ENCODE peak calls at places on chromosome 2, in five cellular contexts. A is progenitor cell of endocrine pancreas; N is CD8-positive, alpha-beta T cell; D is GM23338; W is gastrocnemius medialis. S is an unnamed sample.

GRCh38 chr2:227534714-227535113 is 62.8 kb downstream of the AGFG1 start:
- DNase-seq in D (no peak), A (no peak), N (no peak), W (no peak), S (no peak)

GRCh38 chr2:41222593-41222992 is 770.7 kb upstream of the SLC8A1 start:
- DNase-seq in W (no peak), A (no peak), N (no peak), D (no peak), S (no peak)

GRCh38 chr2:223601932-223602676 is at the start of gene SCG2:
- DNase-seq in D (peak), W (peak), N (no peak), A (peak), S (peak)

GRCh38 chr2:212294816-212295215 is 243.8 kb downstream of the ERBB4 start:
- DNase-seq in A (no peak), W (no peak), D (no peak), N (no peak), S (no peak)

GRCh38 chr2:28338754-28339325 is 53.8 kb upstream of the FOSL2 start:
- DNase-seq in A (no peak), N (no peak), W (peak), D (no peak), S (no peak)

GRCh38 chr2:207463996-207464395 is 65.8 kb upstream of the CREB1 start:
- DNase-seq in A (no peak), D (no peak), N (no peak), W (no peak), S (no peak)

GRCh38 chr2:188189356-188189755 is 102.3 kb upstream of the GULP1 start:
- DNase-seq in W (no peak), A (no peak), D (no peak), N (no peak), S (no peak)

GRCh38 chr2:60735496-60736250 is 20.4 kb upstream of the PAPOLG start:
- DNase-seq in W (no peak), A (no peak), N (peak), D (peak), S (peak)

GRCh38 chr2:118197011-118197695 is 108.9 kb downstream of the INSIG2 start:
- DNase-seq in W (no peak), N (no peak), D (peak), A (no peak), S (no peak)

GRCh38 chr2:99066075-99066557 is 75.4 kb upstream of the C2orf15 start:
- DNase-seq in D (peak), A (no peak), W (no peak), N (no peak), S (no peak)

GRCh38 chr2:200405599-200406298 is 99.3 kb downstream of the SPATS2L start:
- DNase-seq in W (no peak), D (no peak), A (no peak), N (no peak), S (no peak)

GRCh38 chr2:240820607-240821428 is 799 bp upstream of the KIF1A start:
- DNase-seq in N (peak), A (peak), D (peak), W (no peak), S (no peak)

GRCh38 chr2:201118957-201119848 is 3.2 kb downstream of the CFLAR start:
- DNase-seq in D (peak), N (peak), W (no peak), A (no peak), S (no peak)

GRCh38 chr2:175030380-175031271 is 25.4 kb upstream of the CHN1 start:
- DNase-seq in D (peak), W (peak), A (peak), N (no peak), S (no peak)
- TF ChIP-seq CTCF in D (peak), W (no peak), A (peak), N (no peak), S (no peak)

DNA sequence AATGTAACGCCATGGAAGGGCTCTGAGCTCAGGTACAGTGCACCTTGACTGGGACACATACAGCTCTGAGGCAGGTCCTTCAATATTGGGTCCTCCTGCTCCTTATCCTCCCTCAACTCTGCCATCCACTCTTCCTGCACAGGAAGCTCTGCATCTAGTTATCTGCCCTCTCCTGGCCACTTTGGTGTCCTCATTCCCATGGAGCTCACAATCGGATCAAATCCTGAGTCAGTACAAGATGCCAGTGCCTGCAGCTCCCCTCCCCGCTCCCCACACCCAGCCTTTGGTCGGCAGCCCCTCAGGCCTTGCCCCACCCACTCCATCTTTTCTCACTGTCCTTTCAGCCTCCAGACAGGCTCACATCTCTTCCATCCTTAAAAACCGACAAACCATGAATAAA is 58.0 kb downstream of the LRRFIP1 start:
- DNase-seq in N (no peak), D (peak), A (no peak), W (no peak), S (no peak)
- TF ChIP-seq CTCF in N (no peak), D (peak), A (peak), W (no peak), S (no peak)

GRCh38 chr2:233674995-233675394 is 3.3 kb downstream of the UGT1A9 start:
- DNase-seq in A (no peak), N (no peak), D (peak), W (no peak), S (no peak)
- TF ChIP-seq CTCF in A (no peak), N (no peak), D (peak), W (no peak), S (no peak)

DNA sequence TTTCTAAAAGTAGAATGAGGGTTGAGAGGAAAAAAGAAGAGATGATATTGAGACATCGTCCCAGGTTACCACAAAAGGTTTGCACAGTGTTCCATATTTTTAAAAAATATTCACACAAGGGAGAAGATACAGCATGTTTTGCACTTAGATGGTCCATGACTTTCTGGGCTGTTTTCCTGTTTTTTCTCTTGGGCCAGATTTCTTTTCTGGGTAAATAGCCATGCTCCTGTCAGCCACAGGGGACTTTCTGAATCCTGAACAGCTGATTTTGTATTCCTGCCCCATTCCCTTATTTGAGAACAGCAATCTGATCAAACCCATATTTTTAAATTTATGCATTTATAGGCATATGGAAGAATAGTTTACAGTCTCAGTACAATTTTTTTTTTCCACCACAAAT is 185.9 kb upstream of the NRP2 start:
- DNase-seq in W (no peak), N (no peak), A (no peak), D (peak), S (no peak)
- TF ChIP-seq CTCF in W (no peak), N (no peak), A (no peak), D (no peak), S (no peak)

DNA sequence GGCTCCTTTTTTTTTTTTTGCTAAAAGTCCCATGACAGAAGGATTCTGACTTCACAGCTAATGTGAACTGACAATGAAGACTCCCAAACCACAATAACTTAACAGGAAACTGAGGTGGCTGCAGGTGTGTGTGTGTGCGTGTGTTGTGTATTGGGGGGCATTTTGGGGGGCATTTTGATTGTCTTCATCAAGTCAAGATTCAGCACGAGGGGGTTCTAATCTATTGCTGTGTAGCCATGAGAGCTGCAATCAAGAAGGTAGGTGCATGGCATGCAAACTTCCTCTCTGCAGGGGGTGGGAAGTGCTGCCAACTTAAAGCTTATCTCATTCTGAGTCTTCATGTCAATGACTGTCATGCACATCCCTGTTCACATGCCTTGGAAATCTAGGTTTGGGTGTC is 25.2 kb downstream of the SPRED2 start:
- DNase-seq in W (no peak), D (no peak), A (no peak), N (no peak), S (no peak)
- TF ChIP-seq CTCF in W (no peak), D (no peak), A (no peak), N (no peak), S (no peak)

DNA sequence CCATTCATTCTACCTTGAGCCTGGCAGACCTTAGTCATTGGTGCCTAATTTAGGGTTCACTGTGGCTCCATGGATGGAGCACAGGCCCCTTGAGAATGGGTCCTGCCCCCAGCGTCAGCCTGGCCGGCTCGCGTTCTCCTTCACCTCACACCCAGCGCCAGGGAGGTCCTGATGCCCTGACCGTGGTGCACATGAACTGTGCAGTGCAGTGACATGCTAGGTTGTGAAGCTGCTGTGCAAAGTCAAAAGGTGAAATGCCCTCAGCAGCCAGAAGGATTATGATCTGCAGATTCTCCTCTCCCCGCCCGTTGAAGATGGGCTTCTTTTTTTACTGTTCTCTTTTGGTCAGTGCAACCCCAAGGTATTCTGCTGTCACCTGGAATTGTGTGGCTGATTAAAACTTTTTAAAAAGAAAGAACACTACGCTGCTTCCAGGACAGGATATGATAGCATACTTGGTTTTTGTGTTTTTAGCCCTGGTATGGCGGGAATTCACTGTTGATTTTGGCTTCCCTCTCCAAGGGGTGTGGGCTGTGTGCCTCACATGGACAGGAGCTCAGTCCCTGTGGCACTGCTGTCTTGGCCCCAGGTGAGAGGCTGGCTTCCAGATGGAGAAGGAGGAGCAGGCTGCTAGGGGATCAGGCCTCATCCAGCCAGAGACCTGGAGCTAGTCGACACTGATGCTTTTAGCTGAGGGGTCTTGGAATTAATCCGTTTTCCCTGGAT is 49.4 kb upstream of the MCFD2 start:
- DNase-seq in D (no peak), A (no peak), N (no peak), W (no peak), S (no peak)
- TF ChIP-seq CTCF in D (no peak), A (no peak), N (no peak), W (no peak), S (no peak)

GRCh38 chr2:172084484-172084733 is 898 bp upstream of the DLX1 start:
- DNase-seq in D (no peak), W (no peak), A (no peak), N (no peak), S (no peak)

GRCh38 chr2:172086349-172087190 is 1.3 kb downstream of the DLX1 start:
- DNase-seq in W (no peak), D (peak), N (peak), A (no peak), S (no peak)

GRCh38 chr2:172085460-172086159 is at the start of gene DLX1:
- DNase-seq in N (no peak), W (no peak), D (no peak), A (no peak), S (no peak)

GRCh38 chr2:172083725-172084483 is 1.4 kb upstream of the DLX1 start:
- DNase-seq in A (no peak), N (no peak), W (no peak), D (peak), S (no peak)

DNA sequence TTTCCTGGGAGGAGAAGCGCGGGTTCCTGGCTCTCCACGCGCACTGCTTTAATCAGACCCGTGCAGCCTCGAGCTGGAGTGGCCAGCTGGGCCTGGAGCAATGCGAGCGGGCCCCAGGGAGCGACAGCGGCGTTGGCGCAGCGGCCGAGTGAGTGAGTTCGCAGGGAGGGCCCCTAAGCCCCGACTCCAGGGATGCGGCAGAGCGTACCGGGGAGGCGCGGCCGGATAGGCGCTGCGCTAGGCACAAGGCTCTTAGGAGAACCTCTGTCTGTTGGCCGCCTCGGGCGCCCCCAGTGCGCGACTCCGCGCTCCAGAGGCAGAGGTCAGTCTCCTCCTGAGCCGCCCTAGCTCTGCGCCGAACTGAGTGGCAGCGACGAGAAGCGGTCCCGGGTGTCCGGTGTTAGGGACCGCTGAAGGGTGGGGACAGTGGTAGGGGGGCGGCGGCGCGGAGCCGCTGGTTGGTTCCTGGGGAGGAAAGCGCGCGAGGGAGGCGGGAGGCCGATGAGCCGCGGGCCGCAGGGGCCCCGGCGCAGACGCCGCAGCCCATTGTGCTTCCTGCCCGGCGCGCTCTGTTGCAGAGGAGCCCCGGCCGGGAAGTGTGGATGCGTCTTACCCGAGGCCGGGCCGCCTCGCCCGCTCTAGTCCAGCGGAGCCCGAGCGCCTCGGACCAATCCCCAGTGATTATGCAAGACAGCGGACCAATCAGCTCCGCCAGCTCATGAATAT is 410 bp upstream of the DLX1 start:
- DNase-seq in A (no peak), W (peak), N (no peak), D (peak), S (no peak)
- TF ChIP-seq CTCF in A (no peak), W (no peak), N (no peak), D (no peak), S (no peak)

S was measured in natural killer cell.